ENCODE peak calls at places on chromosomes 13 and 19, in six cellular contexts. T is ELR; W is Kasumi-1; J is central memory CD4-positive, alpha-beta T cell; A is DND-41; X is erythroblast. S is an unnamed sample.

GRCh38 chr13:111587249-111587648 is 266.8 kb downstream of the TEX29 start:
- DNase-seq in X (no peak), T (no peak), W (no peak), J (no peak), A (no peak), S (no peak)

GRCh38 chr13:112634102-112634501 is 46.1 kb upstream of the TUBGCP3 start:
- DNase-seq in J (no peak), A (no peak), X (no peak), T (no peak), W (no peak), S (no peak)

GRCh38 chr13:75745387-75745786 is 109.3 kb downstream of the LMO7 start:
- DNase-seq in W (no peak), J (no peak), X (no peak), T (no peak), A (no peak), S (no peak)

GRCh38 chr19:47523473-47523872 is 8.6 kb upstream of the NAPA start:
- DNase-seq in W (no peak), A (no peak), J (no peak), T (no peak), X (no peak), S (peak; percentile 35)

GRCh38 chr19:45613926-45614725 is 12.1 kb upstream of the GPR4 start:
- DNase-seq in X (peak; percentile 82), A (no peak), W (peak; percentile 55), J (no peak), T (peak; percentile 96), S (no peak)

GRCh38 chr19:4046362-4046691 is 20.4 kb downstream of the ZBTB7A start:
- DNase-seq in A (no peak), T (no peak), W (no peak), X (no peak), J (no peak), S (no peak)

GRCh38 chr19:12880551-12881171 is 588 bp downstream of the DNASE2 start:
- DNase-seq in T (peak; percentile 40), X (peak; percentile 68), W (peak; percentile 16), J (no peak), A (peak; percentile 29), S (peak; percentile 61)

GRCh38 chr19:30171138-30171635 is 201.0 kb upstream of the ZNF536 start:
- DNase-seq in X (no peak), T (no peak), J (no peak), W (no peak), A (no peak), S (no peak)

GRCh38 chr19:36573948-36574726 is 1.0 kb upstream of the ZNF529 start:
- DNase-seq in A (no peak), J (no peak), T (peak; percentile 33), X (no peak), W (no peak), S (peak; percentile 11)

GRCh38 chr13:44710576-44710975 is 134.4 kb upstream of the TSC22D1 start:
- DNase-seq in X (no peak), W (peak; percentile 21), T (peak; percentile 97), A (no peak), J (no peak), S (no peak)

GRCh38 chr13:33679658-33680012 is 138.3 kb upstream of the RFC3 start:
- DNase-seq in T (no peak), W (no peak), A (no peak), J (no peak), X (no peak), S (no peak)

S was measured in NCI-H82.